ENCODE peak calls at places on chromosome 10, in ten cellular contexts. D, J, U, X, V, M, H, C, Y and T are unnamed samples.

GRCh38 chr10:91294134-91294906 is 73.9 kb downstream of the PCGF5 start:
- DNase-seq in U (no peak), C (no peak), D (no peak), X (no peak), J (no peak), M (no peak), H (no peak), V (no peak), Y (peak), T (no peak)

GRCh38 chr10:74113546-74113945 is 37.1 kb downstream of the AP3M1 start:
- DNase-seq in U (no peak), M (no peak), V (no peak), C (no peak), H (no peak), J (peak), D (no peak), Y (peak), X (no peak), T (no peak)

GRCh38 chr10:58666024-58666423 is 153.4 kb downstream of the BICC1 start:
- DNase-seq in M (peak), V (no peak), J (peak), X (no peak), C (no peak), U (no peak), Y (peak), D (no peak), H (peak), T (no peak)

GRCh38 chr10:91930939-91931338 is 7.4 kb downstream of the BTAF1 start:
- DNase-seq in C (no peak), Y (no peak), J (no peak), M (no peak), V (no peak), H (no peak), D (no peak), X (no peak), U (no peak), T (no peak)

GRCh38 chr10:132329565-132330485 is 2.2 kb upstream of the LRRC27 start:
- DNase-seq in H (peak), C (no peak), D (no peak), X (no peak), J (peak), U (no peak), M (peak), V (peak), Y (peak), T (no peak)

GRCh38 chr10:119315128-119316001 is 108.0 kb downstream of the GRK5 start:
- DNase-seq in C (peak), M (peak), D (peak), U (no peak), X (no peak), J (peak), V (peak), H (peak), Y (peak), T (peak)

GRCh38 chr10:33055636-33056035 is 97.6 kb upstream of the ITGB1 start:
- DNase-seq in X (no peak), V (no peak), C (no peak), U (no peak), J (no peak), D (no peak), Y (peak), H (peak), M (no peak), T (no peak)

GRCh38 chr10:7305053-7305452 is 105.8 kb downstream of the SFMBT2 start:
- DNase-seq in M (no peak), J (no peak), X (no peak), U (no peak), V (no peak), Y (no peak), C (no peak), H (no peak), D (no peak), T (no peak)

GRCh38 chr10:45001382-45002148 is 842 bp downstream of the ZNF22 start:
- DNase-seq in D (peak), C (no peak), V (no peak), U (peak), H (peak), Y (peak), J (peak), X (no peak), M (peak), T (no peak)

GRCh38 chr10:79061441-79062315 is 7.1 kb upstream of the ZMIZ1 start:
- DNase-seq in Y (no peak), X (no peak), H (no peak), M (no peak), D (peak), J (no peak), V (no peak), C (no peak), U (peak), T (no peak)

GRCh38 chr10:104413528-104413927 is 59.9 kb downstream of the CFAP58 start:
- DNase-seq in U (no peak), X (no peak), V (no peak), H (no peak), J (no peak), Y (no peak), M (no peak), C (no peak), D (no peak), T (no peak)

GRCh38 chr10:19762026-19762425 is 54.2 kb upstream of the PLXDC2 start:
- DNase-seq in H (peak), J (peak), V (no peak), M (no peak), C (no peak), U (no peak), D (no peak), Y (peak), X (no peak), T (no peak)

GRCh38 chr10:69051710-69052487 is 36.0 kb upstream of the SRGN start:
- DNase-seq in J (no peak), V (no peak), D (no peak), C (no peak), U (no peak), Y (no peak), X (no peak), H (no peak), M (peak), T (no peak)

GRCh38 chr10:61280303-61280702 is 172.9 kb downstream of the TMEM26 start:
- DNase-seq in V (no peak), X (no peak), C (no peak), J (peak), H (peak), D (no peak), Y (peak), M (no peak), U (no peak), T (no peak)

GRCh38 chr10:18312385-18313145 is 172.3 kb downstream of the CACNB2 start:
- DNase-seq in C (peak), H (peak), J (peak), D (no peak), Y (peak), M (peak), X (no peak), V (peak), U (no peak), T (no peak)

GRCh38 chr10:44335330-44336021 is 49.4 kb downstream of the CXCL12 start:
- DNase-seq in J (no peak), M (no peak), V (no peak), Y (no peak), C (no peak), H (no peak), U (no peak), D (peak), X (no peak), T (no peak)

GRCh38 chr10:100869399-100869798 is 43.4 kb upstream of the SLF2 start:
- DNase-seq in H (no peak), X (no peak), C (no peak), U (no peak), D (no peak), Y (no peak), V (no peak), M (no peak), J (no peak), T (no peak)

GRCh38 chr10:70786799-70787415 is 1.7 kb upstream of the TBATA start:
- DNase-seq in Y (peak), V (no peak), C (peak), D (no peak), U (no peak), M (no peak), J (peak), H (peak), X (no peak), T (no peak)

GRCh38 chr10:89981891-89982290 is 280.5 kb downstream of the KIF20B start:
- DNase-seq in Y (peak), H (peak), X (no peak), V (no peak), J (peak), M (no peak), D (no peak), U (no peak), C (no peak), T (no peak)

GRCh38 chr10:132575320-132576201 is 38.0 kb downstream of the INPP5A start:
- DNase-seq in V (peak), U (no peak), Y (peak), H (peak), D (no peak), C (no peak), X (no peak), M (peak), J (peak), T (peak)

GRCh38 chr10:23754179-23754578 is 315.3 kb downstream of the OTUD1 start:
- DNase-seq in V (no peak), D (no peak), U (no peak), X (no peak), M (no peak), J (peak), H (no peak), C (no peak), Y (no peak), T (no peak)

GRCh38 chr10:7488418-7488829 is 77.6 kb upstream of the SFMBT2 start:
- DNase-seq in U (peak), M (no peak), X (no peak), C (peak), D (no peak), J (peak), H (peak), V (no peak), Y (peak), T (no peak)

GRCh38 chr10:53091574-53091973 is 319.0 kb upstream of the MBL2 start:
- DNase-seq in Y (no peak), V (no peak), C (no peak), U (no peak), X (no peak), H (no peak), J (no peak), M (no peak), D (no peak), T (no peak)

GRCh38 chr10:62083868-62084267 is 182.4 kb downstream of the ARID5B start:
- DNase-seq in U (peak), M (no peak), D (no peak), H (peak), J (peak), X (no peak), V (no peak), Y (peak), C (no peak), T (no peak)

GRCh38 chr10:88386204-88386877 is 196.8 kb downstream of the RNLS start:
- DNase-seq in X (no peak), U (no peak), Y (no peak), J (peak), M (peak), C (no peak), V (no peak), H (peak), D (no peak), T (no peak)

GRCh38 chr10:108663551-108663950 is 1259.8 kb downstream of the XPNPEP1 start:
- DNase-seq in C (no peak), M (no peak), X (no peak), V (no peak), Y (no peak), U (no peak), J (no peak), H (no peak), D (no peak), T (no peak)

GRCh38 chr10:101565936-101566332 is 22.1 kb downstream of the POLL start:
- DNase-seq in U (peak), D (peak), Y (no peak), X (peak), M (no peak), V (no peak), C (no peak), H (no peak), J (no peak), T (no peak)

GRCh38 chr10:97062058-97062457 is 123.7 kb downstream of the SLIT1 start:
- DNase-seq in C (no peak), U (no peak), J (no peak), M (no peak), V (no peak), X (no peak), Y (no peak), D (no peak), H (no peak), T (no peak)

GRCh38 chr10:97701438-97702064 is 12.0 kb upstream of the MARVELD1 start:
- DNase-seq in Y (peak), C (peak), M (peak), H (peak), V (no peak), J (peak), D (no peak), X (no peak), U (no peak), T (no peak)

GRCh38 chr10:23099816-23100215 is 4.4 kb downstream of the MSRB2 start:
- DNase-seq in X (no peak), Y (peak), J (peak), V (no peak), H (peak), C (no peak), M (no peak), U (no peak), D (no peak), T (no peak)

GRCh38 chr10:1939016-1939415 is 201.7 kb upstream of the ADARB2 start:
- DNase-seq in X (no peak), C (no peak), M (no peak), V (no peak), Y (no peak), D (no peak), J (no peak), H (no peak), U (no peak), T (no peak)

GRCh38 chr10:131695814-131696165 is 205.0 kb upstream of the PPP2R2D start:
- DNase-seq in V (no peak), J (no peak), H (no peak), C (peak), D (no peak), U (peak), M (no peak), X (no peak), Y (no peak), T (no peak)

GRCh38 chr10:31912289-31912688 is 16.3 kb downstream of the ARHGAP12 start:
- DNase-seq in D (no peak), H (peak), Y (peak), C (no peak), V (no peak), J (peak), X (no peak), U (no peak), M (no peak), T (no peak)

GRCh38 chr10:101135151-101136006 is 4.3 kb downstream of the TLX1 start:
- DNase-seq in V (no peak), J (no peak), M (no peak), X (no peak), C (no peak), Y (no peak), H (no peak), D (no peak), U (no peak), T (no peak)

GRCh38 chr10:26527018-26527417 is 88.9 kb downstream of the APBB1IP start:
- DNase-seq in X (no peak), J (no peak), H (no peak), Y (no peak), C (no peak), V (no peak), U (no peak), D (no peak), M (no peak), T (no peak)

GRCh38 chr10:32961892-32962369 is 3.9 kb upstream of the ITGB1 start:
- DNase-seq in U (no peak), V (peak), Y (peak), H (peak), D (no peak), C (no peak), M (no peak), X (no peak), J (peak), T (peak)

GRCh38 chr10:12212454-12212853 is 16.5 kb downstream of the CDC123 start:
- DNase-seq in V (no peak), X (no peak), C (no peak), Y (no peak), U (no peak), D (no peak), H (no peak), M (no peak), J (no peak), T (no peak)

GRCh38 chr10:125127986-125128385 is 32.4 kb downstream of the CTBP2 start:
- DNase-seq in D (peak), J (no peak), M (no peak), U (no peak), H (no peak), X (no peak), V (no peak), C (no peak), Y (no peak), T (no peak)

GRCh38 chr10:665579-666091 is 23.8 kb downstream of the DIP2C start:
- DNase-seq in M (no peak), U (peak), J (no peak), V (no peak), D (no peak), X (no peak), C (no peak), Y (no peak), H (no peak), T (no peak)

GRCh38 chr10:663844-664243 is 25.6 kb downstream of the DIP2C start:
- DNase-seq in X (no peak), M (no peak), C (no peak), D (no peak), H (no peak), U (no peak), Y (peak), J (no peak), V (no peak), T (no peak)

GRCh38 chr10:664248-664647 is 25.2 kb downstream of the DIP2C start:
- DNase-seq in D (no peak), Y (no peak), H (no peak), V (no peak), J (no peak), M (no peak), U (no peak), C (no peak), X (no peak), T (no peak)

GRCh38 chr10:663466-663751 is 26.1 kb downstream of the DIP2C start:
- DNase-seq in Y (no peak), D (no peak), V (no peak), C (no peak), M (no peak), X (no peak), H (no peak), J (no peak), U (no peak), T (no peak)

GRCh38 chr10:664893-665292 is 24.6 kb downstream of the DIP2C start:
- DNase-seq in D (no peak), X (no peak), U (no peak), Y (no peak), V (no peak), M (no peak), H (no peak), J (no peak), C (no peak), T (no peak)
- H3K4me3 ChIP-seq in D (no peak), X (no peak), U (no peak), Y (peak), V (no peak), M (no peak), H (no peak), J (no peak), C (no peak), T (no peak)

DNA sequence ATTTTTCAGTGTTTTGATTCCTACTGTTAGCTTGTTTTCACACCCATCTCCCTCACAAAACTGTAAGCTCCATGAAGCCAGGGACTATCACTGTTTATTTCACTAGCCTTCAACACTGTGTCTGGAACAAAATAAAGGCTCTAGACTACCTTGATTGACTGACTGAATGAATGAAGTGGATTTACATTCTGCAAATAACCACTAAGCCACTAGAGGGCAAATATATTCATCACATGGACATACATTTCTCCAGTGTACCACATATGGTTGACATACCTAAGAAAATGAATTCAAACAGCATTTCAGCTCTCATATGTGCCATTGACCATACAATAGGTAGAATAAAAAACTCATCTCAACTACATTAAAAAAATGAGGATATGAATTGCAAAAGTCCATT is 185.9 kb downstream of the RAB11FIP2 start:
- DNase-seq in V (no peak), Y (peak), U (no peak), C (no peak), M (peak), H (peak), D (no peak), J (peak), X (no peak), T (no peak)
- TF ChIP-seq CTCF in V (no peak), Y (no peak), U (no peak), C (no peak), M (peak), H (peak), D (no peak), J (peak), X (no peak), T (peak)

GRCh38 chr10:114387784-114388183 is 16.5 kb downstream of the AFAP1L2 start:
- DNase-seq in D (no peak), C (no peak), J (no peak), U (no peak), X (no peak), Y (no peak), V (no peak), H (no peak), M (no peak), T (no peak)

GRCh38 chr10:114386446-114386845 is 17.9 kb downstream of the AFAP1L2 start:
- DNase-seq in U (no peak), M (peak), H (no peak), D (no peak), V (no peak), J (no peak), X (no peak), C (no peak), Y (no peak), T (no peak)

GRCh38 chr10:114384601-114385000 is 19.7 kb downstream of the AFAP1L2 start:
- DNase-seq in M (no peak), J (no peak), U (no peak), D (no peak), H (no peak), Y (no peak), V (no peak), C (no peak), X (no peak), T (no peak)

GRCh38 chr10:114388275-114388674 is 16.0 kb downstream of the AFAP1L2 start:
- DNase-seq in D (no peak), V (no peak), C (no peak), M (peak), X (no peak), U (no peak), Y (peak), H (no peak), J (peak), T (no peak)

DNA sequence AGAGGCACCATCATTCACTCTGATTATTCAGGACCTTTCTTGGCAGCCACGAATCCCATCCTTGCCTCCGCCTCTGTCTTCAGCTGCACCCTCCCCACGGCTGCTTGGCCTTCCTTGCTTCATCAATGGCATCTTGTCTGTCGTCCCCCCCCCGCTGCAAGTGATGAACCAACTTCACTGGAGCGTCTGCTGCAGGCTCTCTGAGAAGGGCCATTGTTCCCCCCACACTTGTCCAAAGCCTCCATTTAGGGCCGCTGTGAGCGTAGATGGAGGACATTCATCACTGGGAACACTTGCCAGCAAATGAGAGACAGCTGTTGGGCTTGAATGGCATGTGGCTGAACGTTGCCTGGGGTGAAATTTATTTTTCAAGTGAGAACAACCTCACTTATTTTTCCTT is 20.1 kb downstream of the AFAP1L2 start:
- DNase-seq in M (no peak), D (no peak), U (no peak), V (no peak), X (no peak), C (no peak), Y (no peak), H (no peak), J (no peak), T (no peak)
- H3K4me3 ChIP-seq in M (no peak), D (no peak), U (no peak), V (no peak), X (no peak), C (no peak), Y (no peak), H (no peak), J (no peak), T (no peak)

DNA sequence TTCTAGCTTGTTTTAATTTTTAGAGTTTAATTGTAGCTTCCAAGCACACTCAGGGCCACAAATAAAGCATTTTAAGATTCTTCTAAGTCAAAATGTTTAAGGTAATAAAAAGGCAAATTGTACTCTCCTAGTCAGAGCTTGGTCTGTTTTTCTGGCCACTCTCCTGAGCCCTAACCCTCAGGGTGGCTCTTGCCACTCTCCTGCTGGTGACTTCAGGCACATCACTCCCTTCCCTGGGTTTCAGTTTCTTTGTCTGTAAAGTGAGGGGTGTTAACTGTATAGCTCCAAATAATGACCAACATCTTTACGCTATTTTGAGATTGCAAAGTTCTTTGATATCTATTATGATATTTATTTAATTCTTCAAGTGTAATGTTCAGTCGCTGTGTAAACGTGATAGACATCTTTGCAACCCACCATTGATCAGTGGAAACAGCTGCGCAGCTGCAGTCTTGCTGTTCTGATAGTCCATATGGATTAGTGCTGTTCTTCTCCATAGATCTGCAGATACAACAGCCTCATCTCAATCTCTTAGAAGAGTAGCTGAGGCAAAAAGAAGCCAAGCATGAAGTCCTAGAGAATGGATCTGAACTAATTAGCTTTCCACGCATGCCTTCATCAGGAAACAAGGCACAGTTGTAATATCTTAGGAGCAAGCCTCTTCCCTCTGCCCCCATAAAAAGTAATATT is 189.9 kb downstream of the PLPP4 start:
- DNase-seq in X (no peak), Y (no peak), J (no peak), V (no peak), C (no peak), H (no peak), U (no peak), M (no peak), D (no peak), T (no peak)
- TF ChIP-seq CTCF in X (no peak), Y (no peak), J (peak), V (no peak), C (no peak), H (peak), U (no peak), M (no peak), D (no peak), T (no peak)

GRCh38 chr10:17229016-17229716 is 1.1 kb downstream of the VIM start:
- DNase-seq in M (peak), D (peak), H (peak), C (peak), U (peak), J (peak), X (peak), V (no peak), Y (peak), T (no peak)
- H3K4me3 ChIP-seq in M (peak), D (peak), H (peak), C (peak), U (peak), J (peak), X (peak), V (peak), Y (peak), T (peak)